ENCODE peak calls at places on chromosomes 11 and 22, in ten cellular contexts. Y is neuronal stem cell, U is choroid plexus epithelial cell, P is Caco-2, B is tibial artery, T is ovary, R is MM.1S, V is mesendoderm, Q is body of pancreas, W is lower leg skin. K is an unnamed sample.

GRCh38 chr22:20542736-20543135 is 35.3 kb downstream of the MED15 start:
- DNase-seq in U (no peak), V (no peak), R (no peak), Q (no peak), W (no peak), Y (no peak), B (no peak), P (no peak), T (no peak), K (no peak)

GRCh38 chr22:32661296-32661695 is 140.2 kb upstream of the TIMP3 start:
- DNase-seq in T (no peak), B (peak; percentile 74), P (no peak), Y (peak; percentile 5), U (peak; percentile 79), W (no peak), R (no peak), V (no peak), Q (no peak), K (no peak)

GRCh38 chr11:19978668-19979518 is 181.4 kb downstream of the DBX1 start:
- DNase-seq in U (peak; percentile 93), R (no peak), V (peak; percentile 74), B (no peak), W (no peak), Y (no peak), P (peak; percentile 74), Q (no peak), T (peak; percentile 33), K (no peak)

GRCh38 chr11:32385998-32386397 is 49.3 kb downstream of the WT1 start:
- DNase-seq in T (no peak), R (peak; percentile 27), U (peak; percentile 75), B (no peak), P (peak; percentile 54), W (no peak), Y (peak; percentile 11), Q (no peak), V (peak; percentile 63), K (peak; percentile 35)

GRCh38 chr11:122559734-122560382 is 95.7 kb upstream of the UBASH3B start:
- DNase-seq in Q (no peak), U (no peak), T (no peak), R (no peak), Y (no peak), W (no peak), B (no peak), P (peak; percentile 25), V (peak; percentile 94), K (no peak)

GRCh38 chr11:47856186-47856585 is 8.0 kb upstream of the NUP160 start:
- DNase-seq in P (no peak), R (no peak), Q (no peak), W (no peak), V (no peak), B (no peak), T (no peak), Y (no peak), U (peak; percentile 29), K (no peak)

GRCh38 chr11:69439127-69439526 is 42.3 kb upstream of the LINC01488 start:
- DNase-seq in T (no peak), Y (no peak), Q (no peak), P (no peak), U (no peak), V (peak; percentile 47), B (no peak), R (no peak), W (no peak), K (no peak)

GRCh38 chr11:45048870-45049825 is 97.3 kb upstream of the PRDM11 start:
- DNase-seq in U (no peak), R (no peak), W (no peak), T (no peak), Y (no peak), Q (no peak), B (no peak), V (no peak), P (no peak), K (no peak)

GRCh38 chr22:40020956-40021355 is 26.2 kb downstream of the FAM83F start:
- DNase-seq in V (no peak), U (no peak), R (no peak), Y (no peak), W (no peak), T (no peak), P (no peak), B (no peak), Q (no peak), K (no peak)

GRCh38 chr11:62370743-62371440 is 33.6 kb downstream of the ASRGL1 start:
- DNase-seq in T (no peak), V (no peak), U (no peak), R (no peak), P (no peak), W (no peak), B (no peak), Q (peak; percentile 27), Y (no peak), K (no peak)

GRCh38 chr22:21933899-21934298 is 18.7 kb downstream of the PPM1F start:
- DNase-seq in V (no peak), T (no peak), Q (no peak), R (no peak), B (no peak), W (no peak), U (no peak), Y (no peak), P (no peak), K (no peak)

GRCh38 chr22:36365020-36365411 is 22.8 kb downstream of the MYH9 start:
- DNase-seq in T (no peak), P (peak; percentile 37), Y (no peak), Q (no peak), V (peak; percentile 88), R (no peak), U (peak; percentile 88), B (peak; percentile 93), W (peak; percentile 42), K (no peak)
- H3K4me3 ChIP-seq in T (no peak overlapping the region), P (no peak overlapping the region), Y (no peak overlapping the region), Q (no peak overlapping the region), V (no peak overlapping the region), R (no peak overlapping the region), U (no peak overlapping the region), B (peak overlapping the region; percentile 22), W (no peak overlapping the region), K (no peak overlapping the region)

GRCh38 chr11:57376095-57376812 is 4.7 kb downstream of the PRG3 start:
- DNase-seq in U (no peak), B (no peak), W (no peak), Q (no peak), R (no peak), V (no peak), Y (no peak), P (no peak), T (no peak), K (no peak)
- H3K4me3 ChIP-seq in U (no peak overlapping the region), B (no peak overlapping the region), W (no peak overlapping the region), Q (no peak overlapping the region), R (no peak overlapping the region), V (no peak overlapping the region), Y (no peak overlapping the region), P (no peak overlapping the region), T (no peak overlapping the region), K (no peak overlapping the region)

GRCh38 chr11:26946209-26946828 is 47.6 kb upstream of the FIBIN start:
- DNase-seq in Y (no peak), Q (no peak), W (no peak), U (peak; percentile 88), B (no peak), T (no peak), V (no peak), R (no peak), P (no peak), K (no peak)

GRCh38 chr11:26947904-26948639 is 45.8 kb upstream of the FIBIN start:
- DNase-seq in B (no peak), Q (no peak), U (peak; percentile 65), Y (no peak), T (no peak), V (no peak), P (no peak), W (no peak), R (no peak), K (no peak)

GRCh38 chr11:26948881-26949280 is 45.0 kb upstream of the FIBIN start:
- DNase-seq in Q (no peak), Y (no peak), V (no peak), T (no peak), R (no peak), W (no peak), U (peak; percentile 44), B (no peak), P (no peak), K (no peak)

GRCh38 chr11:26944866-26945664 is 48.8 kb upstream of the FIBIN start:
- DNase-seq in W (no peak), B (no peak), U (peak; percentile 40), R (no peak), V (no peak), T (no peak), Y (no peak), Q (no peak), P (no peak), K (no peak)

DNA sequence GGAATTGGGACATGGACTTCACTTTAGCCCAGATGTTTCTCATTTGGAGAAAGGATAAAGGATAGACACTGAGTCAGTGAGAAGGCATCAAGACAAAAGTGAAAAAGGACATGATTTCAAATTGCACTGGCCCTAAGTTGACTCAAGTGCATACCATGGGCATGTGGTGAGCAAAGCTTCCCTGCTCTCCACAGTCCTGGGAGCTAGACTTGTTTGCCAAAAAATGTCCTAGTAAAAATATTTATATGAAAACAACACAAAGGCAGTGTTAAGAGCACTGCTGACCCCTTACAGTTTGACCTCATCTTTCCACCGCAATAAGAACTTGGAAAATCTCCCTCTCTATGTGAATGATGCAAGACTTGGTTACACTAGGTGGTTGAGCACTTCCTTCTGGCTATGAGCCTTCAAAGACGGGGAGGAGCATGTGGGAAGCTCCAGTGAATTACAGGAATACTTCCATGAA is 46.5 kb upstream of the FIBIN start:
- DNase-seq in T (peak; percentile 55), B (peak; percentile 77), R (no peak), W (peak; percentile 61), U (peak; percentile 100), P (no peak), Q (no peak), V (no peak), Y (no peak), K (no peak)
- H3K4me3 ChIP-seq in T (no peak overlapping the region), B (no peak overlapping the region), R (no peak overlapping the region), W (no peak overlapping the region), U (no peak overlapping the region), P (no peak overlapping the region), Q (no peak overlapping the region), V (no peak overlapping the region), Y (no peak overlapping the region), K (no peak overlapping the region)

GRCh38 chr11:116434986-116435385 is 337.8 kb downstream of the BUD13 start:
- DNase-seq in P (no peak), U (no peak), T (no peak), R (no peak), B (no peak), W (no peak), V (no peak), Y (no peak), Q (no peak), K (no peak)

GRCh38 chr11:116438651-116439479 is 333.9 kb downstream of the BUD13 start:
- DNase-seq in B (no peak), W (no peak), U (no peak), P (no peak), R (no peak), T (no peak), Y (no peak), Q (no peak), V (no peak), K (no peak)

GRCh38 chr11:116445108-116446047 is 327.4 kb downstream of the BUD13 start:
- DNase-seq in B (no peak), U (no peak), Q (no peak), V (peak; percentile 60), T (no peak), R (no peak), P (no peak), W (no peak), Y (peak; percentile 37), K (peak; percentile 87)

DNA sequence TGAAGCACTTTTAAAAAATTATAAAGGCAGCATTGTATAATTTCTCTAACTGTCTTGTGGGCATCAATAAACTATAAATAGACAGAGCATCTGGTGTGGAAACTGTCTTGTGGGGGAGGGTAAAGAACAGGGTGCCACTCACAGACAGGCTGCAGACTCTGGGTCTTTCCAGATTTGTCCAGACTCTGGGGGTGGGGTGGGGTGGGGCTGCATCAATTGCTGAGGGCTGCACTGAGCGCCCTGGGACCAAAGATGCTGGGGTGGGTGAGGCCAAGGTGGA is 333.4 kb downstream of the BUD13 start:
- DNase-seq in V (no peak), B (no peak), P (no peak), T (no peak), R (no peak), Y (no peak), W (no peak), U (no peak), Q (no peak), K (no peak)
- H3K4me3 ChIP-seq in V (no peak overlapping the region), B (no peak overlapping the region), P (no peak overlapping the region), T (no peak overlapping the region), R (no peak overlapping the region), Y (no peak overlapping the region), W (no peak overlapping the region), U (no peak overlapping the region), Q (no peak overlapping the region), K (no peak overlapping the region)